ENCODE peak calls at places on chromosomes 16 and 17, in four cellular contexts. One of them, this sample, is unnamed.

GRCh38 chr16:28834873-28835863 is 11.0 kb downstream of the TUFM start:
- DNase-seq in stimulated activated CD8-positive, alpha-beta memory T cell treated with anti-CD3 and anti-CD28 coated beads, Interleukin-4, amount 100 ng/mL, for 4 hours: no peak
- DNase-seq in WERI-Rb-1: no peak
- DNase-seq in HFF-Myc: no peak
- DNase-seq in this sample: no peak

GRCh38 chr17:75011788-75012319 is 616 bp upstream of the MRPL58 start:
- DNase-seq in stimulated activated CD8-positive, alpha-beta memory T cell treated with anti-CD3 and anti-CD28 coated beads, Interleukin-4, amount 100 ng/mL, for 4 hours: no peak
- DNase-seq in WERI-Rb-1: peak
- DNase-seq in HFF-Myc: peak
- DNase-seq in this sample: peak

GRCh38 chr17:34647511-34647910 is 68.1 kb downstream of the TMEM132E start:
- DNase-seq in WERI-Rb-1: no peak
- DNase-seq in stimulated activated CD8-positive, alpha-beta memory T cell treated with anti-CD3 and anti-CD28 coated beads, Interleukin-4, amount 100 ng/mL, for 4 hours: no peak
- DNase-seq in HFF-Myc: no peak
- DNase-seq in this sample: no peak

GRCh38 chr16:83738926-83739503 is 68.8 kb upstream of the HSBP1 start:
- DNase-seq in HFF-Myc: no peak
- DNase-seq in WERI-Rb-1: no peak
- DNase-seq in stimulated activated CD8-positive, alpha-beta memory T cell treated with anti-CD3 and anti-CD28 coated beads, Interleukin-4, amount 100 ng/mL, for 4 hours: no peak
- DNase-seq in this sample: no peak

GRCh38 chr16:67780847-67781547 is 25.4 kb downstream of the RANBP10 start:
- DNase-seq in HFF-Myc: no peak
- DNase-seq in WERI-Rb-1: no peak
- DNase-seq in stimulated activated CD8-positive, alpha-beta memory T cell treated with anti-CD3 and anti-CD28 coated beads, Interleukin-4, amount 100 ng/mL, for 4 hours: no peak
- DNase-seq in this sample: no peak

GRCh38 chr17:66542183-66542966 is 240.0 kb downstream of the PRKCA start:
- DNase-seq in stimulated activated CD8-positive, alpha-beta memory T cell treated with anti-CD3 and anti-CD28 coated beads, Interleukin-4, amount 100 ng/mL, for 4 hours: no peak
- DNase-seq in WERI-Rb-1: no peak
- DNase-seq in HFF-Myc: no peak
- DNase-seq in this sample: no peak

GRCh38 chr17:56570199-56570598 is 23.3 kb upstream of the NOG start:
- DNase-seq in HFF-Myc: no peak
- DNase-seq in stimulated activated CD8-positive, alpha-beta memory T cell treated with anti-CD3 and anti-CD28 coated beads, Interleukin-4, amount 100 ng/mL, for 4 hours: no peak
- DNase-seq in WERI-Rb-1: no peak
- DNase-seq in this sample: no peak

GRCh38 chr16:11016993-11017392 is 72.6 kb downstream of the CLEC16A start:
- DNase-seq in WERI-Rb-1: no peak
- DNase-seq in HFF-Myc: no peak
- DNase-seq in stimulated activated CD8-positive, alpha-beta memory T cell treated with anti-CD3 and anti-CD28 coated beads, Interleukin-4, amount 100 ng/mL, for 4 hours: peak
- DNase-seq in this sample: peak

GRCh38 chr17:47649972-47650524 is 329 bp downstream of the KPNB1 start:
- DNase-seq in stimulated activated CD8-positive, alpha-beta memory T cell treated with anti-CD3 and anti-CD28 coated beads, Interleukin-4, amount 100 ng/mL, for 4 hours: peak
- DNase-seq in HFF-Myc: no peak
- DNase-seq in WERI-Rb-1: no peak
- DNase-seq in this sample: no peak

GRCh38 chr16:269061-269796 is 6.5 kb downstream of the RGS11 start:
- DNase-seq in WERI-Rb-1: peak
- DNase-seq in stimulated activated CD8-positive, alpha-beta memory T cell treated with anti-CD3 and anti-CD28 coated beads, Interleukin-4, amount 100 ng/mL, for 4 hours: no peak
- DNase-seq in HFF-Myc: no peak
- DNase-seq in this sample: no peak

GRCh38 chr17:49227436-49228261 is 2.9 kb downstream of the PHOSPHO1 start:
- DNase-seq in HFF-Myc: peak
- DNase-seq in stimulated activated CD8-positive, alpha-beta memory T cell treated with anti-CD3 and anti-CD28 coated beads, Interleukin-4, amount 100 ng/mL, for 4 hours: peak
- DNase-seq in WERI-Rb-1: peak
- DNase-seq in this sample: peak

GRCh38 chr17:62014526-62014925 is 50.6 kb downstream of the MED13 start:
- DNase-seq in WERI-Rb-1: no peak
- DNase-seq in HFF-Myc: no peak
- DNase-seq in stimulated activated CD8-positive, alpha-beta memory T cell treated with anti-CD3 and anti-CD28 coated beads, Interleukin-4, amount 100 ng/mL, for 4 hours: no peak
- DNase-seq in this sample: no peak

This sample was measured in mucosa of descending colon.